ENCODE peak calls at places on chromosomes 12 and 14, in six cellular contexts. S, I, X, Z, D and O are unnamed samples.
A peak's percentile ranks its signal among the peaks of the same experiment; 100 is the strongest.

GRCh38 chr12:127107744-127108143 is 1159.2 kb upstream of the TMEM132C start:
- DNase-seq in I (no peak), Z (peak; percentile 33), X (no peak), D (no peak), S (no peak), O (peak; percentile 18)

GRCh38 chr12:47907851-47908454 is 3.2 kb upstream of the VDR start:
- DNase-seq in I (no peak), D (no peak), X (no peak), S (no peak), Z (no peak), O (no peak)

GRCh38 chr12:124525455-124525854 is 42.0 kb downstream of the NCOR2 start:
- DNase-seq in D (no peak), S (no peak), X (no peak), Z (no peak), I (no peak), O (no peak)

GRCh38 chr12:108757842-108758241 is 26.5 kb upstream of the CORO1C start:
- DNase-seq in Z (no peak), D (no peak), X (no peak), I (no peak), S (no peak), O (no peak)

GRCh38 chr12:101619026-101619827 is 24.5 kb downstream of the MYBPC1 start:
- DNase-seq in D (no peak), Z (no peak), S (no peak), X (no peak), I (no peak), O (no peak)

GRCh38 chr12:97140355-97140754 is 233.3 kb downstream of the NEDD1 start:
- DNase-seq in S (no peak), I (no peak), D (no peak), Z (no peak), X (no peak), O (no peak)

GRCh38 chr12:124504273-124505000 is 63.0 kb downstream of the NCOR2 start:
- DNase-seq in Z (no peak), X (no peak), S (no peak), D (no peak), I (no peak), O (no peak)

GRCh38 chr12:56616244-56616643 is 13.9 kb downstream of the BAZ2A start:
- DNase-seq in D (no peak), S (no peak), I (no peak), X (no peak), Z (no peak), O (no peak)

GRCh38 chr14:63862163-63862562 is 9.4 kb downstream of the SYNE2 start:
- DNase-seq in D (no peak), S (no peak), Z (no peak), X (no peak), I (no peak), O (no peak)

GRCh38 chr14:34014936-34015335 is 64.1 kb upstream of the EGLN3 start:
- DNase-seq in X (no peak), D (no peak), S (no peak), I (no peak), Z (no peak), O (no peak)

GRCh38 chr14:69532561-69533335 is 41.9 kb downstream of the CCDC177 start:
- DNase-seq in X (no peak), I (no peak), Z (peak; percentile 27), D (peak; percentile 16), S (no peak), O (no peak)

GRCh38 chr12:124292385-124292784 is 2.5 kb upstream of the RFLNA start:
- DNase-seq in S (no peak), I (no peak), D (no peak), Z (no peak), X (no peak), O (no peak)

GRCh38 chr14:33103489-33103888 is 164.8 kb downstream of the NPAS3 start:
- DNase-seq in X (no peak), D (no peak), Z (no peak), S (no peak), I (no peak), O (no peak)

GRCh38 chr14:100838493-100839440 is 12.8 kb downstream of the MEG3 start:
- DNase-seq in X (no peak), D (no peak), S (no peak), I (no peak), Z (no peak), O (no peak)

GRCh38 chr14:49036991-49037390 is 549.2 kb downstream of the RPS29 start:
- DNase-seq in I (no peak), D (no peak), Z (no peak), X (no peak), S (no peak), O (no peak)